ENCODE peak calls at places on chromosomes 16 and 17, in eight cellular contexts. O is A549, Y is IMR-90, Q is neural progenitor cell, N is thyroid gland, U is left ventricle myocardium inferior, J is vagina, H is uterus. K is an unnamed sample.

GRCh38 chr17:48131216-48131824 is 23.8 kb downstream of the SNX11 start:
- DNase-seq in O (peak; percentile 79), Y (peak; percentile 66), Q (peak; percentile 93), N (peak; percentile 56), U (no peak), J (no peak), H (peak; percentile 74), K (peak; percentile 67)

GRCh38 chr16:68197250-68197649 is 38.7 kb downstream of the ESRP2 start:
- DNase-seq in O (peak; percentile 29), Y (peak; percentile 40), Q (no peak), N (no peak), U (no peak), J (no peak), H (no peak), K (no peak)

GRCh38 chr16:12904041-12904671 is 2.8 kb downstream of the SHISA9 start:
- DNase-seq in O (no peak), Y (no peak), Q (peak; percentile 74), N (no peak), U (no peak), J (no peak), H (no peak), K (no peak)

GRCh38 chr16:12265168-12265567 is 288.6 kb downstream of the SNX29 start:
- DNase-seq in O (no peak), Y (no peak), Q (no peak), N (no peak), U (no peak), J (no peak), H (no peak), K (no peak)

GRCh38 chr16:71737501-71737900 is 13.0 kb upstream of the PHLPP2 start:
- DNase-seq in O (no peak), Y (no peak), Q (no peak), N (no peak), U (no peak), J (no peak), H (no peak), K (no peak)

GRCh38 chr17:57684711-57685498 is 60.2 kb downstream of the CCDC182 start:
- DNase-seq in O (no peak), Y (no peak), Q (no peak), N (no peak), U (no peak), J (peak; percentile 88), H (no peak), K (no peak)

GRCh38 chr17:83124871-83125514 is 45.6 kb downstream of the METRNL start:
- DNase-seq in O (no peak), Y (no peak), Q (no peak), N (no peak), U (no peak), J (no peak), H (no peak), K (no peak)

GRCh38 chr17:82734987-82735866 is at the start of gene FN3K:
- DNase-seq in O (peak; percentile 74), Y (peak; percentile 85), Q (peak; percentile 91), N (peak; percentile 65), U (peak; percentile 73), J (no peak), H (peak; percentile 54), K (peak; percentile 54)

GRCh38 chr17:82321947-82322466 is 4.6 kb upstream of the CD7 start:
- DNase-seq in O (no peak), Y (no peak), Q (no peak), N (no peak), U (no peak), J (no peak), H (no peak), K (no peak)

GRCh38 chr17:9904277-9905077 is 594 bp downstream of the RCVRN start:
- DNase-seq in O (no peak), Y (no peak), Q (no peak), N (no peak), U (no peak), J (no peak), H (no peak), K (no peak)

GRCh38 chr16:21950782-21951521 is 2.2 kb upstream of the UQCRC2 start:
- DNase-seq in O (peak; percentile 61), Y (peak; percentile 37), Q (peak; percentile 18), N (peak; percentile 4), U (no peak), J (no peak), H (no peak), K (peak; percentile 26)
- TF ChIP-seq CTCF in O (peak; percentile 63), Y (peak; percentile 38), Q (peak; percentile 50), N (peak; percentile 31), U (peak; percentile 61), J (peak; percentile 21), H (peak; percentile 7), K (peak; percentile 58)

GRCh38 chr17:64387145-64387473 is 3.6 kb downstream of the PECAM1 start:
- DNase-seq in O (no peak), Y (no peak), Q (no peak), N (no peak), U (no peak), J (no peak), H (no peak), K (no peak)

GRCh38 chr17:64386412-64387144 is 4.1 kb downstream of the PECAM1 start:
- DNase-seq in O (no peak), Y (no peak), Q (no peak), N (no peak), U (no peak), J (no peak), H (no peak), K (no peak)

GRCh38 chr17:64384253-64385186 is 6.1 kb downstream of the PECAM1 start:
- DNase-seq in O (peak; percentile 14), Y (no peak), Q (no peak), N (peak; percentile 12), U (no peak), J (no peak), H (no peak), K (no peak)

GRCh38 chr17:64387545-64388171 is 3.0 kb downstream of the PECAM1 start:
- DNase-seq in O (no peak), Y (no peak), Q (no peak), N (no peak), U (no peak), J (no peak), H (no peak), K (no peak)

GRCh38 chr17:64385187-64386083 is 5.2 kb downstream of the PECAM1 start:
- DNase-seq in O (peak; percentile 63), Y (peak; percentile 88), Q (no peak), N (peak; percentile 30), U (peak; percentile 34), J (no peak), H (peak; percentile 74), K (peak; percentile 77)
- H3K27ac ChIP-seq in O (peak overlapping the region; percentile 64), Y (no peak overlapping the region), Q (no peak overlapping the region), N (peak overlapping the region; percentile 84), U (peak overlapping the region; percentile 90), J (peak overlapping the region; percentile 34), H (peak overlapping the region; percentile 67), K (peak overlapping the region; percentile 98)

DNA sequence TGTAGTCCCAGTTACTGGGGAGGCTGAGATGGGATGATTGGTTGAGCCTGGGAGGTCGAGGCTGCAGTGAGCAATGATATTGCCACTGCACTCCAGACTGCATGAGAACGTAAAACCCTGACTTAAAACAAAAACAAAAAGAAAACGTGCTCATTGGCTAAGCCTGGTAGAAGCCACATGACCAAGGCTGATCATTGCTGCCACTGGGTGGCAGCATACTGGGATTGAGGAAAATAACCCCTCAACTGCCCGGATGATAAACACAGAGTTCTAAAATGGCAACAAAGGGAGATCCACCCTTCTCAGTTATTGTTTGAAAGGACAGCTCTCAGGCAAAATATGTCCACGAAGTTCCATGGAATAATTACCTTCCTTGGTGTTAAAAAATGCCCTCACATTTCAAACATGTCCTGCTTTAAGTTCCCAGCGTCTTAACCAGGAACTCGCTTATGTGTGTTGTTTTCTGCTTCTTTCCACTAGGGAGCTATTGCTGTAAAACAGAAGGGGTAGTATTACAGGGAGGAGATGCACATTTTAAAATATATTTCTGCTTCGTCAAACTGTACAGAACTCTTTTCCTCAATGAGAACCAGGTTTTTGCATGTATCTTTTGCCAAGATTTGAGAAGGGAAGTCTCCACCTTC is 675.3 kb downstream of the MAF start:
- DNase-seq in O (peak; percentile 45), Y (no peak), Q (peak; percentile 28), N (peak; percentile 22), U (peak; percentile 19), J (no peak), H (no peak), K (peak; percentile 8)
- TF ChIP-seq CTCF in O (peak; percentile 42), Y (no peak), Q (peak; percentile 52), N (peak; percentile 45), U (peak; percentile 69), J (no peak), H (no peak), K (no peak)

GRCh38 chr16:4461250-4462085 is 13.0 kb downstream of the NMRAL1 start:
- DNase-seq in O (peak; percentile 31), Y (no peak), Q (peak; percentile 51), N (no peak), U (no peak), J (no peak), H (no peak), K (peak; percentile 30)
- H3K27ac ChIP-seq in O (no peak overlapping the region), Y (no peak overlapping the region), Q (peak overlapping the region; percentile 46), N (no peak overlapping the region), U (no peak overlapping the region), J (no peak overlapping the region), H (no peak overlapping the region), K (peak overlapping the region; percentile 69)